ENCODE peak calls at places on chromosome 2, in seven cellular contexts. B, G, D, C, Q, E and H are unnamed samples. For H3K27me3 and H3K4me1, the result is how much of the 10 kb centered on the place peaks cover.

GRCh38 chr2:186984481-186984880 is 135.5 kb upstream of the ZSWIM2 start:
- DNase-seq in B (no peak), E (no peak), C (no peak), G (no peak), Q (peak), D (no peak), H (no peak)

GRCh38 chr2:55901322-55901721 is 22.3 kb downstream of the EFEMP1 start:
- DNase-seq in E (no peak), C (no peak), B (no peak), D (no peak), G (peak), Q (no peak), H (no peak)

GRCh38 chr2:81078631-81079030 is 774.1 kb upstream of the LRRTM1 start:
- DNase-seq in G (no peak), D (no peak), E (no peak), C (no peak), B (no peak), Q (no peak), H (no peak)

GRCh38 chr2:11156396-11157075 is 1.3 kb downstream of the SLC66A3 start:
- DNase-seq in G (no peak), D (no peak), E (no peak), C (no peak), B (no peak), Q (no peak), H (no peak)

GRCh38 chr2:175025946-175026345 is 20.8 kb upstream of the CHN1 start:
- DNase-seq in Q (no peak), C (no peak), D (no peak), B (no peak), G (no peak), E (no peak), H (no peak)

GRCh38 chr2:159035790-159036411 is 67.5 kb downstream of the TANC1 start:
- DNase-seq in E (peak), G (peak), B (peak), C (peak), D (no peak), Q (no peak), H (no peak)

GRCh38 chr2:207727256-207727655 is 15.8 kb downstream of the CCNYL1 start:
- DNase-seq in C (no peak), G (no peak), D (no peak), E (no peak), B (no peak), Q (no peak), H (no peak)

GRCh38 chr2:211035548-211036185 is 479.3 kb downstream of the CPS1 start:
- DNase-seq in D (no peak), C (peak), E (no peak), B (peak), G (no peak), Q (no peak), H (no peak)

GRCh38 chr2:188303363-188304031 is 11.8 kb downstream of the GULP1 start:
- DNase-seq in E (no peak), B (no peak), Q (no peak), D (no peak), G (no peak), C (no peak), H (no peak)

GRCh38 chr2:588041-588645 is 89.1 kb downstream of the TMEM18 start:
- DNase-seq in D (no peak), Q (peak), G (no peak), C (no peak), E (no peak), B (no peak), H (no peak)

GRCh38 chr2:203019142-203019541 is 4.5 kb downstream of the NBEAL1 start:
- DNase-seq in D (no peak), G (no peak), Q (no peak), B (no peak), C (no peak), E (no peak), H (no peak)

GRCh38 chr2:3608373-3609278 is 13.7 kb downstream of the COLEC11 start:
- DNase-seq in G (no peak), D (no peak), Q (no peak), B (no peak), E (no peak), C (no peak), H (no peak)

GRCh38 chr2:69375494-69376353 is 11.3 kb downstream of the GFPT1 start:
- DNase-seq in E (peak), G (peak), Q (no peak), B (no peak), D (no peak), C (peak), H (no peak)

GRCh38 chr2:141519906-141520305 is 610.9 kb downstream of the LRP1B start:
- DNase-seq in D (no peak), G (no peak), B (no peak), Q (no peak), E (no peak), C (no peak), H (no peak)

GRCh38 chr2:109174214-109174613 is 45.2 kb downstream of the SH3RF3 start:
- DNase-seq in G (no peak), Q (no peak), D (no peak), C (no peak), E (no peak), B (no peak), H (no peak)

GRCh38 chr2:121195036-121195435 is 90.0 kb downstream of the TFCP2L1 start:
- DNase-seq in C (no peak), D (no peak), Q (no peak), E (no peak), G (no peak), B (no peak), H (no peak)

GRCh38 chr2:5473596-5473995 is 218.6 kb upstream of the SOX11 start:
- DNase-seq in E (peak), Q (no peak), G (no peak), D (no peak), C (no peak), B (no peak), H (no peak)

GRCh38 chr2:45009928-45010705 is 865 bp upstream of the SIX2 start:
- DNase-seq in D (no peak), G (no peak), C (no peak), E (peak), Q (peak), B (no peak), H (no peak)

GRCh38 chr2:69781321-69782248 is 39.7 kb downstream of the ANXA4 start:
- DNase-seq in B (peak), E (no peak), D (no peak), Q (peak), C (no peak), G (no peak), H (no peak)

GRCh38 chr2:187993516-187993915 is 298.2 kb upstream of the GULP1 start:
- DNase-seq in E (no peak), G (no peak), D (no peak), C (no peak), Q (no peak), B (no peak), H (no peak)

GRCh38 chr2:129748653-129749052 is 230.8 kb upstream of the RAB6C start:
- DNase-seq in G (peak), Q (no peak), C (peak), E (no peak), B (peak), D (no peak), H (no peak)

GRCh38 chr2:28695245-28695647 is 56.4 kb upstream of the PPP1CB start:
- DNase-seq in Q (no peak), D (no peak), E (no peak), G (no peak), C (no peak), B (no peak), H (no peak)

GRCh38 chr2:175461839-175462238 is 280.3 kb upstream of the ATP5MC3 start:
- DNase-seq in E (no peak), C (no peak), B (peak), G (no peak), Q (no peak), D (no peak), H (no peak)

GRCh38 chr2:218999021-218999880 is 6.0 kb upstream of the CRYBA2 start:
- DNase-seq in B (no peak), G (peak), D (no peak), C (no peak), Q (no peak), E (peak), H (no peak)

GRCh38 chr2:27551514-27551913 is 31.3 kb upstream of the ZNF512 start:
- DNase-seq in E (no peak), C (no peak), D (no peak), G (no peak), B (no peak), Q (no peak), H (no peak)

GRCh38 chr2:196635156-196635555 is 4.4 kb upstream of the CCDC150 start:
- DNase-seq in E (no peak), C (no peak), Q (no peak), G (no peak), D (no peak), B (no peak), H (no peak)

GRCh38 chr2:217434183-217434620 is 568.6 kb downstream of the TNS1 start:
- DNase-seq in Q (peak), D (peak), C (peak), E (peak), G (peak), B (peak), H (no peak)

GRCh38 chr2:217431577-217432269 is 571.1 kb downstream of the TNS1 start:
- DNase-seq in B (no peak), D (no peak), Q (no peak), G (peak), C (no peak), E (no peak), H (no peak)

GRCh38 chr2:217436386-217436785 is 566.4 kb downstream of the TNS1 start:
- DNase-seq in G (no peak), Q (no peak), D (no peak), B (no peak), E (no peak), C (no peak), H (no peak)

GRCh38 chr2:217430916-217431576 is 571.2 kb upstream of the TNP1 start:
- DNase-seq in B (no peak), E (no peak), D (no peak), C (no peak), Q (no peak), G (no peak), H (no peak)

GRCh38 chr2:217433522-217433921 is 569.3 kb downstream of the TNS1 start:
- DNase-seq in D (no peak), Q (no peak), E (no peak), G (no peak), C (no peak), B (no peak), H (no peak)
- TF ChIP-seq SIN3A in D (no peak), Q (no peak), E (no peak), G (no peak), C (no peak), B (no peak), H (no peak)

DNA sequence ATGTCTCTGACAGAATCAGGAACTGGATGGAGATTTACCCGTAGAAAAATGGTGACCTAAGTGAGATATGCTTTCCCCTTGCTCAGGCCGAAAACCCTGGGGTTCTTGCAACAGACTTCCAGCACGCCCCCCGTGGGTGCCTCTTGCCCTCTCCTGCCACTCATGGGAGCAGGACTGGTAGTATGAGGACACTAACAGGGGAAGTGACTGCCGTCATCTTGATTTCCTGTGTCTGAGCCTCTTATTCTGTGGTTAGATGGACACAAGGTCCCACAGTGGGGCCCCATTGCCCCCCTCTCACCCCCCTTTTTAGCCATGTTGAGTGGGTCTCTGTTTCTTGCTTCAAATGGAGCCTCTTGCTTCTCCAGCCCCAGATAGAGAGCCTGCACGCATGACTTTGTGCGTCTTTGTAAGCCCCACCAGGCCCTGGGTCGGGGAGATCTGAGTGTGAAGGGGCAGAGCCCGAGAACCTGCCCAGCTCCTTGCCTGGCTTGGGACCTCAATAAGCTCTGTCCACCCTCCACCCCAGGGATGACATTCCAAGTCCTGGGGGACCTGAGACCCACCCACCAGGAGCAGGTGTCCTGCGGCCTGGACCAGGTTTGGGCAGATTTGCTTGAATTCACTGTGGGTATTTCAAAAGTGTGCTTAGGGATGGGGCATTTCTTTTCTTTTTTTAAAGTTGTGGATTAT is 12.6 kb downstream of the GNLY start:
- DNase-seq in E (no peak), C (no peak), B (no peak), Q (no peak), G (no peak), D (no peak), H (no peak)
- H3K27me3 ChIP-seq in E (under half), C (under half), B (under half), Q (under half), G (under half), D (under half), H (under half)

GRCh38 chr2:240564571-240565266 is 3.6 kb upstream of the RNPEPL1 start:
- DNase-seq in C (no peak), D (no peak), B (no peak), G (no peak), E (no peak), Q (peak), H (no peak)

GRCh38 chr2:240566203-240567136 is 1.8 kb upstream of the RNPEPL1 start:
- DNase-seq in E (peak), B (peak), C (peak), D (peak), Q (peak), G (peak), H (no peak)

GRCh38 chr2:240567137-240567871 is 980 bp upstream of the RNPEPL1 start:
- DNase-seq in B (no peak), D (no peak), Q (peak), G (no peak), E (peak), C (no peak), H (no peak)

GRCh38 chr2:240564191-240564570 is 4.0 kb downstream of the DUSP28 start:
- DNase-seq in D (no peak), B (no peak), G (no peak), C (no peak), E (no peak), Q (peak), H (no peak)

GRCh38 chr2:240565267-240566202 is 2.7 kb upstream of the RNPEPL1 start:
- DNase-seq in C (peak), G (peak), Q (peak), D (peak), B (peak), E (peak), H (no peak)
- H3K4me1 ChIP-seq in C (half or more), G (half or more), Q (under half), D (half or more), B (half or more), E (under half), H (under half)

GRCh38 chr2:226489765-226490164 is 309.9 kb downstream of the IRS1 start:
- DNase-seq in D (peak), G (no peak), B (no peak), Q (no peak), E (no peak), C (no peak), H (no peak)

GRCh38 chr2:226483745-226484619 is 315.6 kb downstream of the IRS1 start:
- DNase-seq in C (no peak), B (peak), Q (no peak), D (no peak), E (no peak), G (no peak), H (no peak)

GRCh38 chr2:226490172-226490571 is 309.4 kb downstream of the IRS1 start:
- DNase-seq in E (no peak), Q (no peak), C (no peak), B (no peak), D (no peak), G (no peak), H (no peak)

GRCh38 chr2:226487573-226487972 is 312.0 kb downstream of the IRS1 start:
- DNase-seq in B (no peak), G (no peak), C (no peak), E (no peak), D (no peak), Q (no peak), H (no peak)

DNA sequence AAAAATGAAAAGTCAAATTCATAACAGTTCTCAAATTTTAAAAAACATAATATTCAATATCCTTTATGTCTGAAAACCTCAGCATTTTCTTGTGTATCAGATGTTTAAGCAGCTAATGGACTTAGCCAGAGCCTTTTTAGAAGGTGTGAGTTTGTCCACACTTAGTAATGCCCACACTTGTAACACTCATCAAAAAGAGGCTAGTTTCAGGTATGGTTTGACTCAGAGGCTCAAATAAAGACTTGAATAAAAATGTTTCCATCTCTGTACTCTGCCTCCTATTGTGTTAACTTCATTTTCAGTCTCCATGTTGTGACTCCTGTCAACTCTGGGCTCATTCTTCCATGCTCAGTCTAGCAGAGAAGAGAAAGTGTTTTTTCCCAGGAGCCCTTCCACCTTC is 311.6 kb downstream of the IRS1 start:
- DNase-seq in E (no peak), B (no peak), C (no peak), Q (no peak), G (no peak), D (no peak), H (no peak)
- TF ChIP-seq SIN3A in E (no peak), B (no peak), C (no peak), Q (no peak), G (no peak), D (no peak), H (no peak)

DNA sequence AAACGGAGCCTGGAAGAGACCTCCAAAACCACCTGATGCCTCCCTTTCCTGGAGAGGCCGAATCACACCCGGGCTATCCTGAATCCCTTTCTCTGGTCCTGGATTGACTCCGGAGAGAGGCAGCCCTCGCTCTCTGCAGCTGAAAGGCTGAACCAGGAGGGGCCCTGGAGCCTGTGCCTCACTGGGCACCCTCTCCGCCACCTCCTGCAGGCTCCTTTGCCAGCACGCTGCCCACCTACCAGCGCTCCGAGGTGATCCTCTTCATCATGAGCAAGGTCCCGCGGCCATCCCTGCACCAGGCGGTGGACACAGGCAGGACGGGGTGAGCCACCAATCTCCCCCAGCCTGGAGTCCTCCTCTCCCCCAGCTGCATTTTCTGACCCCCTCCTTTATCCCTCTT is 35.7 kb downstream of the POMC start:
- DNase-seq in D (no peak), Q (no peak), G (no peak), E (no peak), B (no peak), C (no peak), H (no peak)
- H3K27me3 ChIP-seq in D (under half), Q (under half), G (half or more), E (under half), B (under half), C (under half), H (under half)